ENCODE peak calls at places on chromosomes 12 and 14, in five cellular contexts. N is breast epithelium, B is body of pancreas, O is GM23248, R is Panc1. Y is an unnamed sample.

GRCh38 chr12:53325539-53326061 is 4.2 kb upstream of the AAAS start:
- DNase-seq in B (peak), R (no peak), O (peak), N (no peak), Y (no peak)

GRCh38 chr12:95118138-95118787 is 44.8 kb upstream of the NR2C1 start:
- DNase-seq in B (peak), R (no peak), N (no peak), O (peak), Y (peak)

GRCh38 chr12:87807127-87807526 is 222.1 kb downstream of the C12orf50 start:
- DNase-seq in N (no peak), R (no peak), O (peak), B (no peak), Y (no peak)

GRCh38 chr14:55389330-55389729 is 22.3 kb downstream of the ATG14 start:
- DNase-seq in B (no peak), N (no peak), O (peak), R (no peak), Y (peak)

GRCh38 chr12:38911611-38912010 is 6.2 kb upstream of the CPNE8 start:
- DNase-seq in O (no peak), N (no peak), B (no peak), R (no peak), Y (no peak)

GRCh38 chr14:65336191-65336591 is 76.3 kb upstream of the FUT8 start:
- DNase-seq in B (no peak), O (peak), N (no peak), R (no peak), Y (peak)

GRCh38 chr14:23360496-23360895 is 4.5 kb downstream of the EFS start:
- DNase-seq in B (no peak), N (no peak), R (no peak), O (peak), Y (no peak)

GRCh38 chr14:67943947-67944346 is 124.4 kb downstream of the RAD51B start:
- DNase-seq in O (peak), B (peak), N (peak), R (peak), Y (peak)

GRCh38 chr12:96356831-96357230 is 43.4 kb downstream of the CDK17 start:
- DNase-seq in O (no peak), R (no peak), N (no peak), B (no peak), Y (no peak)

GRCh38 chr14:57086271-57087162 is 182.2 kb downstream of the EXOC5 start:
- DNase-seq in O (no peak), N (no peak), B (no peak), R (no peak), Y (no peak)

GRCh38 chr14:75286313-75286712 is 7.7 kb downstream of the FOS start:
- DNase-seq in B (no peak), R (no peak), O (no peak), N (no peak), Y (no peak)

GRCh38 chr12:93626160-93626559 is 51.0 kb upstream of the CRADD start:
- DNase-seq in N (no peak), O (no peak), B (no peak), R (no peak), Y (peak)

GRCh38 chr12:12791756-12792346 is 6.4 kb downstream of the APOLD1 start:
- DNase-seq in R (no peak), N (no peak), B (no peak), O (peak), Y (no peak)

GRCh38 chr12:124994435-124994975 is 1.1 kb downstream of the BRI3BP start:
- DNase-seq in N (no peak), R (no peak), O (no peak), B (peak), Y (no peak)

GRCh38 chr12:18861287-18861858 is 123.5 kb downstream of the CAPZA3 start:
- DNase-seq in B (no peak), O (peak), N (no peak), R (no peak), Y (peak)

GRCh38 chr14:95895720-95896119 is 19.1 kb downstream of the TUNAR start:
- DNase-seq in B (peak), O (peak), R (no peak), N (no peak), Y (no peak)

GRCh38 chr12:6928703-6929407 is 1.1 kb downstream of the ATN1 start:
- DNase-seq in R (no peak), O (peak), N (no peak), B (no peak), Y (no peak)

GRCh38 chr12:111757361-111758119 is 9.2 kb upstream of the ALDH2 start:
- DNase-seq in N (peak), R (no peak), O (no peak), B (peak), Y (peak)

GRCh38 chr12:131894313-131894860 is at the start of gene ULK1:
- DNase-seq in B (peak), O (peak), N (peak), R (no peak), Y (peak)

GRCh38 chr12:3317841-3318501 is 173.0 kb upstream of the PRMT8 start:
- DNase-seq in R (no peak), N (no peak), B (no peak), O (no peak), Y (no peak)

GRCh38 chr14:102210421-102211042 is 70.8 kb downstream of the WDR20 start:
- DNase-seq in N (no peak), O (no peak), R (no peak), B (no peak), Y (no peak)

GRCh38 chr12:123928274-123928865 is 44.3 kb downstream of the CCDC92 start:
- DNase-seq in O (no peak), B (no peak), R (no peak), N (no peak), Y (no peak)

GRCh38 chr12:71691504-71692129 is 5.7 kb downstream of the TMEM19 start:
- DNase-seq in R (no peak), N (no peak), B (peak), O (no peak), Y (no peak)

GRCh38 chr14:41806355-41806975 is 199.8 kb downstream of the LRFN5 start:
- DNase-seq in R (no peak), O (no peak), B (no peak), N (no peak), Y (no peak)

GRCh38 chr12:31929140-31929526 is 30.1 kb upstream of the RESF1 start:
- DNase-seq in O (no peak), N (no peak), R (no peak), B (no peak), Y (no peak)

GRCh38 chr14:90398315-90398811 is 1.5 kb downstream of the CALM1 start:
- DNase-seq in B (peak), O (peak), N (peak), R (no peak), Y (peak)

GRCh38 chr14:79947440-79947839 is 263.9 kb downstream of the DIO2 start:
- DNase-seq in N (no peak), B (no peak), R (no peak), O (no peak), Y (no peak)

GRCh38 chr12:123942277-123942653 is 30.4 kb downstream of the CCDC92 start:
- DNase-seq in N (no peak), R (no peak), B (no peak), O (peak), Y (peak)

GRCh38 chr12:47231456-47231855 is 151.7 kb upstream of the AMIGO2 start:
- DNase-seq in R (no peak), B (no peak), N (no peak), O (no peak), Y (no peak)

GRCh38 chr12:104520242-104520900 is 63.6 kb downstream of the CHST11 start:
- DNase-seq in O (no peak), R (no peak), N (no peak), B (no peak), Y (no peak)

GRCh38 chr12:72453550-72453949 is 181.4 kb downstream of the TRHDE start:
- DNase-seq in O (no peak), N (no peak), R (no peak), B (no peak), Y (no peak)

GRCh38 chr12:19896534-19896933 is 457.2 kb downstream of the AEBP2 start:
- DNase-seq in R (no peak), B (no peak), O (no peak), N (no peak), Y (no peak)

GRCh38 chr12:63845726-63846125 is 1.2 kb downstream of the SRGAP1 start:
- DNase-seq in N (no peak), R (no peak), O (peak), B (no peak), Y (peak)
- H3K27ac ChIP-seq in N (peak), R (peak), O (peak), B (peak), Y (peak)

GRCh38 chr12:106585237-106585834 is 2.5 kb downstream of the RFX4 start:
- DNase-seq in O (no peak), B (no peak), N (no peak), R (no peak), Y (no peak)

GRCh38 chr12:106585862-106586534 is 3.2 kb downstream of the RFX4 start:
- DNase-seq in B (no peak), O (no peak), R (no peak), N (no peak), Y (no peak)

GRCh38 chr12:106583578-106584103 is 837 bp downstream of the RFX4 start:
- DNase-seq in N (no peak), B (no peak), R (no peak), O (peak), Y (peak)

GRCh38 chr12:106582661-106583577 is at the start of gene RFX4:
- DNase-seq in N (no peak), R (no peak), B (no peak), O (no peak), Y (no peak)

GRCh38 chr12:106584104-106585064 is 1.6 kb downstream of the RFX4 start:
- DNase-seq in R (no peak), O (no peak), B (no peak), N (no peak), Y (no peak)
- H3K4me3 ChIP-seq in R (no peak), O (no peak), B (no peak), N (no peak), Y (no peak)

DNA sequence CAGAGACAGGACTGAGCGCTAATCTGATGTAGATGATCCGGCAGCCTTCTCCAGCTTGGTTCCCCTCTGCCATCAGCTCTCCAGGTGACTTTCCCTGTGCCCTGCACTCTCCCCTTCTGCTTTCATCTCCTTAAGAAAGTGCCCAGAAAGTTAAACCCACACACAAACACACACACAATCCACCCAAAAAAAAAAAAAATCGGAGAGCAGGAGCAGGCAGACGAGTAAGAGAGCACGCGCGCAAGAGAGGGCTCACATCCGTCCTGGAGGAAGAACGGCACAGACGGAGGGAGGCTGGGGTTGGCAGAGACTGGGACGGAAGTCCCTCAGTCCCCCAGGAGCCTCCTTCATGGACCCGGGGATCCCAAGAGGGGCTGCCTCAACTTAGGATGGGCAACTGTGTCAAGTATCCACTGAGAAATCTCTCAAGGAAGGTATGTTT is 9.8 kb downstream of the CABP1 start:
- DNase-seq in R (no peak), B (no peak), N (no peak), O (no peak), Y (no peak)
- H3K27ac ChIP-seq in R (no peak), B (no peak), N (no peak), O (no peak), Y (no peak)

DNA sequence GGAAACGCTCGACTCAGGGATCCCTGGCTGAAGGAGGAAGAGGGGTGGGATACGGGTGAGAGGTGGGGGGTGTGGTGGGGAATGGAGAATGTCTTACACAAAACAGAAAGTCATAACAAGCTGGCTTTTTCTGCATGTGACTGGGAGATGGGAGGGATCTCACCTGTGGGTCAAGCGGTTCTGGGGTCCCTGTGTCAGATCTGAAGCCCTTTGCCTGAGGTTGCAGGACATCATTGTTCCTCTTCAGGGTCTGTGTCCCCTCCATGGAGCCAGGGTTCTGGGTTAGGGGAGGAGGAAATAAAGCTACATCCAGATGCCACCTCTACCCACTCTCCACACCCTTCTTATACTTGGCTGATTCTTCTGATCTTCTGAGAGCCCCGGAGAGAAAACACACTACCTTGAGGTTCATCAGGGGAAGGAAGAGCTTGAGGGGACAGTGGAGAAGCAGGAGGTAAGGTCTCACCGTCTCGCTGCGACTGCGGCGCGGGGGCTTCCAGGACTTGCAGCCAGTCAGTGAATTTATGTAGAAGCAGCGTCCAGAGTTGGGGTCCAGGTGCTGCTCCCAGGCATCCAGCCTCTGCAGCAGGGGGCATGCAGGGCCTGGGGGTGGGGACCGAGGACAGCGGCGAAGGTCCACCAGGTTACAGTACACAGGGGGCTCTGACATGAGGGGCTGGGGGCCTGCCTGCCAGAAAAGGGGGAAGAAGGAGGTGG is 2.5 kb downstream of the ARHGAP9 start:
- DNase-seq in O (no peak), N (no peak), R (no peak), B (no peak), Y (no peak)
- H3K4me3 ChIP-seq in O (no peak), N (peak), R (no peak), B (no peak), Y (no peak)

DNA sequence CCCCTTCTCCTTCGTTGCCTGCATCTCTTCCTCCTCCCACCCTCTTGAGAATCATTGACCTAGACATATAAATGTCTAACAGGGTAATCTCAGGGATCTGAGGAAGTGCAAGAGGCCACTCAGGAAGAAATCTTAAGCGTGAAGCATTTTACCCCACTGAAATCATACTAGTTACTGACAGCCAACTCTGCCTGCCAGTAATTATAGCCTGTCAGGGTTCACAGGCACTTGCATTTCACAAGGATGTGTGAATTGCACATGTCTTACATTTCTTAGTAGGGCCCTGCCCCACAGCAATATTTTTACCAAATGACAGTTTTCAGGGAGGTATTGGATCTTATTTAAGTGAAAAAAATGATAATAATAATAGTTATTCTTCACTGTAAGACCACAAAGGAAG is 127.2 kb downstream of the SLC15A5 start:
- DNase-seq in R (no peak), O (no peak), B (no peak), N (no peak), Y (no peak)
- H3K27ac ChIP-seq in R (no peak), O (no peak), B (no peak), N (no peak), Y (no peak)

GRCh38 chr14:20422886-20423285 is 9.6 kb upstream of the TEP1 start:
- DNase-seq in R (no peak), B (no peak), N (no peak), O (no peak), Y (no peak)

GRCh38 chr14:20429801-20430669 is 5.9 kb downstream of the KLHL33 start:
- DNase-seq in R (no peak), B (peak), N (no peak), O (no peak), Y (no peak)

GRCh38 chr14:20428802-20429201 is 7.2 kb downstream of the KLHL33 start:
- DNase-seq in O (no peak), B (no peak), R (no peak), N (no peak), Y (no peak)

GRCh38 chr14:20427231-20428009 is 8.5 kb downstream of the KLHL33 start:
- DNase-seq in N (no peak), B (peak), R (no peak), O (peak), Y (peak)

GRCh38 chr14:20428010-20428365 is 8.0 kb downstream of the KLHL33 start:
- DNase-seq in R (no peak), B (no peak), O (no peak), N (no peak), Y (no peak)
- H3K4me3 ChIP-seq in R (no peak), B (no peak), O (no peak), N (no peak), Y (no peak)

GRCh38 chr12:644818-645552 is 18.3 kb downstream of the NINJ2 start:
- DNase-seq in R (no peak), O (peak), B (no peak), N (no peak), Y (peak)

GRCh38 chr12:645563-646071 is 17.6 kb downstream of the NINJ2 start:
- DNase-seq in O (peak), N (no peak), B (peak), R (no peak), Y (peak)

GRCh38 chr12:647713-648085 is 15.5 kb downstream of the NINJ2 start:
- DNase-seq in B (no peak), R (no peak), O (no peak), N (no peak), Y (no peak)

GRCh38 chr12:646303-647038 is 16.8 kb downstream of the NINJ2 start:
- DNase-seq in R (no peak), N (no peak), O (peak), B (peak), Y (no peak)

DNA sequence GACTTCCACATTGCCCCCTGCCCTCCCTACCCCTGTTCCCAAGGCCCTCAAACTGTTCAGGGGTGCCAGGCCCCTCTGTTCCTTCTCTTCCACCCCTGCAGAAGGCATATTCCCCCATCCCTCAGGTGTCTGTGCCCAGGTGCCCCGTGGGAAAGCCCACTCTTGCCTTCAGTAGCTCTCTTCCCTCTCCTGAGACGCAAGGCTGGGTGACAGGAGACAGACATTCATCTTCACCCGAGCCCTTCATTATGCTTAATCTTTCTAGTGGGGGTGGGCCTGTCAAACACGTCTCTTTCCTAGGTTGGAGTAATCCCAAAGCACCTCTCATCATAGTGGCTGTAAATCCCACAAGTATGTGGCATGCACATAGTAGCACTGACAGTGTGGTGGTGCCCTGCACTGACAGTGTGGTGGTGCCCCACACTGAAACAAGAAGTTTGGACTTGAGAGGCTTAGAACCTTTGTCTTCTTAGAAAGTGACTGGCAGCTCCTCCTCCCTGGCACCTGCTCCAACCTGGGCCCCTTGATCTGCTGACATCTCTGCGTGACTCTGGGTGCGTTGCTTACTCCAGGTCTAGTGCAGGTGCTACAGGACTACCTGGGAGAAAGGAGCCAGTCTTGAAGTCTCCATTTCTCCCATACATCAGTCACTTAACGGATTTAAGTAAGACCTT is 16.1 kb downstream of the NINJ2 start:
- DNase-seq in O (no peak), R (no peak), B (no peak), N (no peak), Y (no peak)
- H3K27ac ChIP-seq in O (peak), R (peak), B (no peak), N (peak), Y (no peak)

GRCh38 chr12:119322324-119322723 is 12.2 kb upstream of the CCDC60 start:
- DNase-seq in O (no peak), B (no peak), N (no peak), R (no peak), Y (no peak)

GRCh38 chr12:119320678-119321077 is 13.9 kb upstream of the CCDC60 start:
- DNase-seq in B (no peak), R (no peak), N (no peak), O (no peak), Y (no peak)

GRCh38 chr12:119318811-119319210 is 15.7 kb upstream of the CCDC60 start:
- DNase-seq in N (no peak), R (no peak), O (no peak), B (no peak), Y (no peak)

GRCh38 chr12:119314290-119314689 is 20.2 kb upstream of the CCDC60 start:
- DNase-seq in R (no peak), N (no peak), O (no peak), B (no peak), Y (no peak)

GRCh38 chr12:119319638-119320037 is 14.9 kb upstream of the CCDC60 start:
- DNase-seq in N (no peak), B (no peak), O (no peak), R (no peak), Y (no peak)
- H3K4me3 ChIP-seq in N (no peak), B (no peak), O (no peak), R (no peak), Y (no peak)